ENCODE peak calls at places on chromosomes 5 and 9, in eight cellular contexts. T, Q, Y, J, N, Z, G and X are unnamed samples.
A peak's percentile ranks its signal among the peaks of the same experiment; 100 is the strongest.

GRCh38 chr9:35335164-35335563 is 154.7 kb upstream of the RUSC2 start:
- DNase-seq in T (peak; percentile 47), Q (no peak), Y (no peak), J (no peak), N (no peak), Z (peak; percentile 45), G (no peak), X (no peak)

GRCh38 chr9:127658431-127658830 is 46.4 kb downstream of the STXBP1 start:
- DNase-seq in T (no peak), Q (no peak), Y (no peak), J (no peak), N (no peak), Z (no peak), G (no peak), X (no peak)

GRCh38 chr5:146342519-146342881 is 3.9 kb downstream of the POU4F3 start:
- DNase-seq in T (no peak), Q (no peak), Y (no peak), J (no peak), N (no peak), Z (no peak), G (no peak), X (no peak)

GRCh38 chr5:127878174-127878750 is 175.1 kb downstream of the CCDC192 start:
- DNase-seq in T (peak; percentile 58), Q (no peak), Y (peak; percentile 86), J (no peak), N (no peak), Z (peak; percentile 77), G (no peak), X (peak; percentile 86)

GRCh38 chr9:69822091-69822750 is 1.6 kb downstream of the CFAP95 start:
- DNase-seq in T (peak; percentile 39), Q (no peak), Y (no peak), J (no peak), N (no peak), Z (no peak), G (no peak), X (peak; percentile 38)

GRCh38 chr9:137082222-137082924 is 4.4 kb upstream of the MAN1B1 start:
- DNase-seq in T (no peak), Q (no peak), Y (no peak), J (no peak), N (peak; percentile 66), Z (no peak), G (no peak), X (no peak)

GRCh38 chr5:163910226-163910625 is 404.8 kb downstream of the MAT2B start:
- DNase-seq in T (no peak), Q (no peak), Y (no peak), J (no peak), N (no peak), Z (no peak), G (no peak), X (no peak)

GRCh38 chr5:139186752-139187326 is 11.3 kb downstream of the SIL1 start:
- DNase-seq in T (no peak), Q (no peak), Y (no peak), J (no peak), N (no peak), Z (no peak), G (no peak), X (no peak)

GRCh38 chr5:65809817-65810531 is 88.0 kb downstream of the NLN start:
- DNase-seq in T (no peak), Q (peak; percentile 79), Y (peak; percentile 50), J (no peak), N (no peak), Z (peak; percentile 87), G (no peak), X (no peak)

GRCh38 chr5:133675376-133676154 is 63.2 kb upstream of the FSTL4 start:
- DNase-seq in T (no peak), Q (peak; percentile 17), Y (no peak), J (no peak), N (peak; percentile 27), Z (no peak), G (no peak), X (no peak)

GRCh38 chr5:163571755-163572154 is 66.3 kb downstream of the MAT2B start:
- DNase-seq in T (peak; percentile 51), Q (no peak), Y (peak; percentile 99), J (no peak), N (no peak), Z (peak; percentile 84), G (no peak), X (no peak)

GRCh38 chr5:16690243-16690839 is 73.5 kb upstream of the RETREG1 start:
- DNase-seq in T (peak; percentile 46), Q (no peak), Y (peak; percentile 59), J (no peak), N (no peak), Z (peak; percentile 66), G (no peak), X (peak; percentile 72)

GRCh38 chr9:1723616-1724015 is 291.5 kb upstream of the SMARCA2 start:
- DNase-seq in T (no peak), Q (no peak), Y (no peak), J (no peak), N (no peak), Z (no peak), G (no peak), X (no peak)

GRCh38 chr5:116530276-116530675 is 44.3 kb downstream of the SEMA6A start:
- DNase-seq in T (no peak), Q (no peak), Y (no peak), J (no peak), N (no peak), Z (no peak), G (no peak), X (no peak)

GRCh38 chr5:35803221-35803651 is 53.5 kb upstream of the IL7R start:
- DNase-seq in T (peak; percentile 31), Q (no peak), Y (no peak), J (peak; percentile 91), N (peak; percentile 66), Z (peak; percentile 69), G (no peak), X (peak; percentile 93)

GRCh38 chr9:29796291-29796952 is 2223.1 kb upstream of the C9orf72 start:
- DNase-seq in T (no peak), Q (no peak), Y (no peak), J (no peak), N (no peak), Z (no peak), G (no peak), X (no peak)

GRCh38 chr5:59107692-59108091 is 524.8 kb downstream of the RAB3C start:
- DNase-seq in T (no peak), Q (no peak), Y (peak; percentile 93), J (peak; percentile 1), N (no peak), Z (peak; percentile 82), G (no peak), X (peak; percentile 4)

GRCh38 chr9:130172858-130173461 is 756 bp downstream of the NCS1 start:
- DNase-seq in T (peak; percentile 28), Q (no peak), Y (peak; percentile 22), J (no peak), N (peak; percentile 81), Z (peak; percentile 17), G (no peak), X (peak; percentile 64)

GRCh38 chr5:150710165-150710564 is 9.3 kb upstream of the RBM22 start:
- DNase-seq in T (no peak), Q (no peak), Y (peak; percentile 25), J (no peak), N (no peak), Z (peak; percentile 38), G (no peak), X (peak; percentile 18)

GRCh38 chr5:132110930-132111329 is 37.3 kb downstream of the CSF2 start:
- DNase-seq in T (no peak), Q (no peak), Y (no peak), J (no peak), N (no peak), Z (no peak), G (no peak), X (no peak)

GRCh38 chr5:111454198-111454606 is 58.1 kb downstream of the STARD4 start:
- DNase-seq in T (peak; percentile 65), Q (no peak), Y (no peak), J (peak; percentile 71), N (no peak), Z (peak; percentile 13), G (no peak), X (no peak)

GRCh38 chr9:11735391-11735790 is 957.8 kb upstream of the TYRP1 start:
- DNase-seq in T (no peak), Q (no peak), Y (peak; percentile 3), J (no peak), N (no peak), Z (no peak), G (no peak), X (peak; percentile 1)

GRCh38 chr5:147957906-147958305 is 51.6 kb upstream of the C5orf46 start:
- DNase-seq in T (no peak), Q (no peak), Y (no peak), J (no peak), N (no peak), Z (no peak), G (no peak), X (no peak)

GRCh38 chr5:110738503-110738811 is 350 bp upstream of the SLC25A46 start:
- DNase-seq in T (no peak), Q (no peak), Y (no peak), J (no peak), N (no peak), Z (no peak), G (peak; percentile 35), X (peak; percentile 86)

GRCh38 chr5:14006823-14007510 is 62.5 kb upstream of the DNAH5 start:
- DNase-seq in T (peak; percentile 3), Q (no peak), Y (no peak), J (no peak), N (no peak), Z (no peak), G (no peak), X (no peak)

GRCh38 chr9:134863306-134863902 is 17.2 kb upstream of the FCN2 start:
- DNase-seq in T (no peak), Q (no peak), Y (no peak), J (no peak), N (peak; percentile 72), Z (no peak), G (no peak), X (no peak)